ENCODE peak calls at places on chromosome 22, in nine cellular contexts. One of them, this sample, is unnamed.

GRCh38 chr22:49044091-49044490 is 783.6 kb downstream of the BRD1 start:
- DNase-seq in SJSA1: no peak
- DNase-seq in HT-29: no peak
- DNase-seq in fibroblast of mammary gland: no peak
- DNase-seq in astrocyte of the spinal cord: no peak
- DNase-seq in stomach: no peak
- DNase-seq in left ventricle myocardium superior: no peak
- DNase-seq in ureter: no peak
- DNase-seq in anterior cingulate cortex: no peak
- DNase-seq in this sample: no peak

GRCh38 chr22:48316245-48316875 is 1511.3 kb downstream of the BRD1 start:
- DNase-seq in SJSA1: peak
- DNase-seq in HT-29: no peak
- DNase-seq in fibroblast of mammary gland: no peak
- DNase-seq in astrocyte of the spinal cord: no peak
- DNase-seq in stomach: peak
- DNase-seq in left ventricle myocardium superior: no peak
- DNase-seq in ureter: no peak
- DNase-seq in anterior cingulate cortex: no peak
- DNase-seq in this sample: no peak

GRCh38 chr22:49052023-49052538 is 775.6 kb downstream of the BRD1 start:
- DNase-seq in SJSA1: no peak
- DNase-seq in HT-29: no peak
- DNase-seq in fibroblast of mammary gland: no peak
- DNase-seq in astrocyte of the spinal cord: no peak
- DNase-seq in stomach: no peak
- DNase-seq in left ventricle myocardium superior: no peak
- DNase-seq in ureter: peak
- DNase-seq in anterior cingulate cortex: no peak
- DNase-seq in this sample: no peak

GRCh38 chr22:50733521-50734342 is 4.3 kb upstream of the ACR start:
- DNase-seq in SJSA1: peak
- DNase-seq in HT-29: no peak
- DNase-seq in fibroblast of mammary gland: peak
- DNase-seq in astrocyte of the spinal cord: no peak
- DNase-seq in stomach: no peak
- DNase-seq in left ventricle myocardium superior: peak
- DNase-seq in ureter: peak
- DNase-seq in anterior cingulate cortex: peak
- DNase-seq in this sample: no peak

GRCh38 chr22:28440517-28441366 is 238.9 kb downstream of the TTC28 start:
- DNase-seq in SJSA1: no peak
- DNase-seq in HT-29: no peak
- DNase-seq in fibroblast of mammary gland: peak
- DNase-seq in astrocyte of the spinal cord: peak
- DNase-seq in stomach: no peak
- DNase-seq in left ventricle myocardium superior: no peak
- DNase-seq in ureter: no peak
- DNase-seq in anterior cingulate cortex: no peak
- DNase-seq in this sample: no peak

GRCh38 chr22:46074771-46075551 is 75.4 kb upstream of the PPARA start:
- DNase-seq in SJSA1: no peak
- DNase-seq in HT-29: no peak
- DNase-seq in fibroblast of mammary gland: no peak
- DNase-seq in astrocyte of the spinal cord: peak
- DNase-seq in stomach: peak
- DNase-seq in left ventricle myocardium superior: peak
- DNase-seq in ureter: no peak
- DNase-seq in anterior cingulate cortex: no peak
- DNase-seq in this sample: no peak

GRCh38 chr22:16973591-16974297 is 34.3 kb downstream of the GAB4 start:
- DNase-seq in SJSA1: peak
- DNase-seq in HT-29: no peak
- DNase-seq in fibroblast of mammary gland: no peak
- DNase-seq in astrocyte of the spinal cord: no peak
- DNase-seq in stomach: peak
- DNase-seq in left ventricle myocardium superior: no peak
- DNase-seq in ureter: no peak
- DNase-seq in anterior cingulate cortex: no peak
- DNase-seq in this sample: no peak

GRCh38 chr22:20239951-20240773 is 28.0 kb downstream of the RTN4R start:
- DNase-seq in SJSA1: no peak
- DNase-seq in HT-29: no peak
- DNase-seq in fibroblast of mammary gland: no peak
- DNase-seq in astrocyte of the spinal cord: no peak
- DNase-seq in stomach: no peak
- DNase-seq in left ventricle myocardium superior: no peak
- DNase-seq in ureter: no peak
- DNase-seq in anterior cingulate cortex: peak
- DNase-seq in this sample: no peak

GRCh38 chr22:24170632-24171031 is 10.7 kb upstream of the SUSD2 start:
- DNase-seq in SJSA1: no peak
- DNase-seq in HT-29: no peak
- DNase-seq in fibroblast of mammary gland: no peak
- DNase-seq in astrocyte of the spinal cord: no peak
- DNase-seq in stomach: no peak
- DNase-seq in left ventricle myocardium superior: no peak
- DNase-seq in ureter: no peak
- DNase-seq in anterior cingulate cortex: no peak
- DNase-seq in this sample: no peak

GRCh38 chr22:44624689-44625420 is 77.1 kb upstream of the PRR5 start:
- DNase-seq in SJSA1: no peak
- DNase-seq in HT-29: no peak
- DNase-seq in fibroblast of mammary gland: no peak
- DNase-seq in astrocyte of the spinal cord: no peak
- DNase-seq in stomach: no peak
- DNase-seq in left ventricle myocardium superior: no peak
- DNase-seq in ureter: no peak
- DNase-seq in anterior cingulate cortex: no peak
- DNase-seq in this sample: no peak

GRCh38 chr22:30304495-30305244 is 15.4 kb upstream of the CASTOR1 start:
- DNase-seq in SJSA1: no peak
- DNase-seq in HT-29: peak
- DNase-seq in fibroblast of mammary gland: no peak
- DNase-seq in astrocyte of the spinal cord: no peak
- DNase-seq in stomach: peak
- DNase-seq in left ventricle myocardium superior: peak
- DNase-seq in ureter: no peak
- DNase-seq in anterior cingulate cortex: no peak
- DNase-seq in this sample: no peak

GRCh38 chr22:18068381-18068988 is 9.3 kb upstream of the PEX26 start:
- DNase-seq in SJSA1: no peak
- DNase-seq in HT-29: no peak
- DNase-seq in fibroblast of mammary gland: no peak
- DNase-seq in astrocyte of the spinal cord: no peak
- DNase-seq in stomach: no peak
- DNase-seq in left ventricle myocardium superior: no peak
- DNase-seq in ureter: no peak
- DNase-seq in anterior cingulate cortex: no peak
- DNase-seq in this sample: no peak

GRCh38 chr22:47151490-47151889 is 389.0 kb downstream of the TBC1D22A start:
- DNase-seq in SJSA1: peak
- DNase-seq in HT-29: no peak
- DNase-seq in fibroblast of mammary gland: peak
- DNase-seq in astrocyte of the spinal cord: peak
- DNase-seq in stomach: no peak
- DNase-seq in left ventricle myocardium superior: no peak
- DNase-seq in ureter: no peak
- DNase-seq in anterior cingulate cortex: no peak
- DNase-seq in this sample: no peak

GRCh38 chr22:28906312-28906711 is 22.9 kb downstream of the ZNRF3 start:
- DNase-seq in SJSA1: no peak
- DNase-seq in HT-29: no peak
- DNase-seq in fibroblast of mammary gland: no peak
- DNase-seq in astrocyte of the spinal cord: no peak
- DNase-seq in stomach: no peak
- DNase-seq in left ventricle myocardium superior: no peak
- DNase-seq in ureter: no peak
- DNase-seq in anterior cingulate cortex: no peak
- DNase-seq in this sample: no peak

GRCh38 chr22:46086577-46087335 is 63.6 kb upstream of the PPARA start:
- DNase-seq in SJSA1: no peak
- DNase-seq in HT-29: peak
- DNase-seq in fibroblast of mammary gland: peak
- DNase-seq in astrocyte of the spinal cord: no peak
- DNase-seq in stomach: peak
- DNase-seq in left ventricle myocardium superior: peak
- DNase-seq in ureter: no peak
- DNase-seq in anterior cingulate cortex: no peak
- DNase-seq in this sample: no peak

GRCh38 chr22:19448076-19448607 is 631 bp upstream of the C22orf39 start:
- DNase-seq in SJSA1: no peak
- DNase-seq in HT-29: peak
- DNase-seq in fibroblast of mammary gland: peak
- DNase-seq in astrocyte of the spinal cord: peak
- DNase-seq in stomach: peak
- DNase-seq in left ventricle myocardium superior: no peak
- DNase-seq in ureter: no peak
- DNase-seq in anterior cingulate cortex: peak
- DNase-seq in this sample: no peak

GRCh38 chr22:17569971-17570511 is 6.7 kb downstream of the SLC25A18 start:
- DNase-seq in SJSA1: no peak
- DNase-seq in HT-29: no peak
- DNase-seq in fibroblast of mammary gland: peak
- DNase-seq in astrocyte of the spinal cord: peak
- DNase-seq in stomach: no peak
- DNase-seq in left ventricle myocardium superior: peak
- DNase-seq in ureter: no peak
- DNase-seq in anterior cingulate cortex: no peak
- DNase-seq in this sample: peak

GRCh38 chr22:21642584-21643448 is 714 bp downstream of the SDF2L1 start:
- DNase-seq in SJSA1: peak
- DNase-seq in HT-29: peak
- DNase-seq in fibroblast of mammary gland: peak
- DNase-seq in astrocyte of the spinal cord: peak
- DNase-seq in stomach: peak
- DNase-seq in left ventricle myocardium superior: no peak
- DNase-seq in ureter: no peak
- DNase-seq in anterior cingulate cortex: peak
- DNase-seq in this sample: no peak

GRCh38 chr22:24418786-24419479 is 8.5 kb upstream of the ADORA2A start:
- DNase-seq in SJSA1: no peak
- DNase-seq in HT-29: no peak
- DNase-seq in fibroblast of mammary gland: no peak
- DNase-seq in astrocyte of the spinal cord: no peak
- DNase-seq in stomach: no peak
- DNase-seq in left ventricle myocardium superior: peak
- DNase-seq in ureter: no peak
- DNase-seq in anterior cingulate cortex: no peak
- DNase-seq in this sample: no peak

GRCh38 chr22:38614331-38615122 is 41.7 kb downstream of the FAM227A start:
- DNase-seq in SJSA1: no peak
- DNase-seq in HT-29: no peak
- DNase-seq in fibroblast of mammary gland: peak
- DNase-seq in astrocyte of the spinal cord: no peak
- DNase-seq in stomach: no peak
- DNase-seq in left ventricle myocardium superior: no peak
- DNase-seq in ureter: no peak
- DNase-seq in anterior cingulate cortex: no peak
- DNase-seq in this sample: no peak

GRCh38 chr22:27718186-27719032 is 83.1 kb downstream of the MN1 start:
- DNase-seq in SJSA1: peak
- DNase-seq in HT-29: peak
- DNase-seq in fibroblast of mammary gland: peak
- DNase-seq in astrocyte of the spinal cord: peak
- DNase-seq in stomach: peak
- DNase-seq in left ventricle myocardium superior: peak
- DNase-seq in ureter: peak
- DNase-seq in anterior cingulate cortex: no peak
- DNase-seq in this sample: no peak

GRCh38 chr22:26974914-26975313 is 317.5 kb downstream of the MIAT start:
- DNase-seq in SJSA1: no peak
- DNase-seq in HT-29: no peak
- DNase-seq in fibroblast of mammary gland: no peak
- DNase-seq in astrocyte of the spinal cord: no peak
- DNase-seq in stomach: no peak
- DNase-seq in left ventricle myocardium superior: no peak
- DNase-seq in ureter: no peak
- DNase-seq in anterior cingulate cortex: no peak
- DNase-seq in this sample: no peak

GRCh38 chr22:43114958-43115357 is 4.4 kb downstream of the BIK start:
- DNase-seq in SJSA1: no peak
- DNase-seq in HT-29: peak
- DNase-seq in fibroblast of mammary gland: no peak
- DNase-seq in astrocyte of the spinal cord: no peak
- DNase-seq in stomach: peak
- DNase-seq in left ventricle myocardium superior: no peak
- DNase-seq in ureter: peak
- DNase-seq in anterior cingulate cortex: no peak
- DNase-seq in this sample: no peak

GRCh38 chr22:26610072-26610958 is 7.5 kb downstream of the CRYBB1 start:
- DNase-seq in SJSA1: peak
- DNase-seq in HT-29: no peak
- DNase-seq in fibroblast of mammary gland: peak
- DNase-seq in astrocyte of the spinal cord: peak
- DNase-seq in stomach: peak
- DNase-seq in left ventricle myocardium superior: peak
- DNase-seq in ureter: no peak
- DNase-seq in anterior cingulate cortex: peak
- DNase-seq in this sample: no peak

GRCh38 chr22:49964136-49964492 is 3.5 kb downstream of the PIM3 start:
- DNase-seq in SJSA1: no peak
- DNase-seq in HT-29: no peak
- DNase-seq in fibroblast of mammary gland: no peak
- DNase-seq in astrocyte of the spinal cord: no peak
- DNase-seq in stomach: peak
- DNase-seq in left ventricle myocardium superior: peak
- DNase-seq in ureter: no peak
- DNase-seq in anterior cingulate cortex: no peak
- DNase-seq in this sample: no peak

GRCh38 chr22:20021196-20022181 is 579 bp downstream of the TANGO2 start:
- DNase-seq in SJSA1: no peak
- DNase-seq in HT-29: peak
- DNase-seq in fibroblast of mammary gland: peak
- DNase-seq in astrocyte of the spinal cord: peak
- DNase-seq in stomach: peak
- DNase-seq in left ventricle myocardium superior: peak
- DNase-seq in ureter: no peak
- DNase-seq in anterior cingulate cortex: peak
- DNase-seq in this sample: no peak

GRCh38 chr22:37259540-37260029 is 15.5 kb upstream of the RAC2 start:
- DNase-seq in SJSA1: no peak
- DNase-seq in HT-29: peak
- DNase-seq in fibroblast of mammary gland: peak
- DNase-seq in astrocyte of the spinal cord: peak
- DNase-seq in stomach: no peak
- DNase-seq in left ventricle myocardium superior: peak
- DNase-seq in ureter: no peak
- DNase-seq in anterior cingulate cortex: no peak
- DNase-seq in this sample: no peak

GRCh38 chr22:37552560-37553163 is 7.6 kb upstream of the CDC42EP1 start:
- DNase-seq in SJSA1: no peak
- DNase-seq in HT-29: no peak
- DNase-seq in fibroblast of mammary gland: peak
- DNase-seq in astrocyte of the spinal cord: no peak
- DNase-seq in stomach: no peak
- DNase-seq in left ventricle myocardium superior: peak
- DNase-seq in ureter: no peak
- DNase-seq in anterior cingulate cortex: no peak
- DNase-seq in this sample: no peak

GRCh38 chr22:30320021-30320556 is 6.7 kb downstream of the TBC1D10A start:
- DNase-seq in SJSA1: no peak
- DNase-seq in HT-29: no peak
- DNase-seq in fibroblast of mammary gland: no peak
- DNase-seq in astrocyte of the spinal cord: no peak
- DNase-seq in stomach: no peak
- DNase-seq in left ventricle myocardium superior: no peak
- DNase-seq in ureter: no peak
- DNase-seq in anterior cingulate cortex: no peak
- DNase-seq in this sample: no peak

GRCh38 chr22:37162221-37163095 is 12.7 kb upstream of the IL2RB start:
- DNase-seq in SJSA1: no peak
- DNase-seq in HT-29: no peak
- DNase-seq in fibroblast of mammary gland: no peak
- DNase-seq in astrocyte of the spinal cord: peak
- DNase-seq in stomach: no peak
- DNase-seq in left ventricle myocardium superior: no peak
- DNase-seq in ureter: no peak
- DNase-seq in anterior cingulate cortex: no peak
- DNase-seq in this sample: no peak

GRCh38 chr22:38310518-38311330 is 6.5 kb downstream of the CSNK1E start:
- DNase-seq in SJSA1: no peak
- DNase-seq in HT-29: no peak
- DNase-seq in fibroblast of mammary gland: peak
- DNase-seq in astrocyte of the spinal cord: no peak
- DNase-seq in stomach: no peak
- DNase-seq in left ventricle myocardium superior: peak
- DNase-seq in ureter: no peak
- DNase-seq in anterior cingulate cortex: no peak
- DNase-seq in this sample: no peak

This sample was measured in vagina.